ENCODE peak calls at places on chromosomes 4 and X, in five cellular contexts. One of them, this sample, is unnamed.

GRCh38 chr4:7964459-7964858 is 24.8 kb upstream of the AFAP1 start:
- DNase-seq in lung: no peak
- DNase-seq in heart left ventricle: no peak
- DNase-seq in HL-60: no peak
- DNase-seq in foreskin fibroblast: no peak
- DNase-seq in this sample: no peak

GRCh38 chrX:101658661-101659477 is 781 bp downstream of the ARMCX2 start:
- DNase-seq in lung: peak
- DNase-seq in heart left ventricle: peak
- DNase-seq in HL-60: no peak
- DNase-seq in foreskin fibroblast: peak
- DNase-seq in this sample: peak

GRCh38 chrX:155767101-155767878 is 113.9 kb upstream of the VAMP7 start:
- DNase-seq in lung: peak
- DNase-seq in heart left ventricle: peak
- DNase-seq in HL-60: no peak
- DNase-seq in foreskin fibroblast: peak
- DNase-seq in this sample: peak

GRCh38 chrX:8868070-8868795 is 67.0 kb upstream of the FAM9A start:
- DNase-seq in lung: no peak
- DNase-seq in heart left ventricle: no peak
- DNase-seq in HL-60: no peak
- DNase-seq in foreskin fibroblast: peak
- DNase-seq in this sample: peak

GRCh38 chr4:172881645-172882044 is 287.0 kb upstream of the GALNT7 start:
- DNase-seq in lung: no peak
- DNase-seq in heart left ventricle: no peak
- DNase-seq in HL-60: no peak
- DNase-seq in foreskin fibroblast: no peak
- DNase-seq in this sample: no peak

GRCh38 chr4:24980064-24980690 is 50.6 kb downstream of the LGI2 start:
- DNase-seq in lung: peak
- DNase-seq in heart left ventricle: no peak
- DNase-seq in HL-60: peak
- DNase-seq in foreskin fibroblast: peak
- DNase-seq in this sample: peak

GRCh38 chr4:886244-886643 is 45.9 kb downstream of the GAK start:
- DNase-seq in lung: no peak
- DNase-seq in heart left ventricle: no peak
- DNase-seq in HL-60: no peak
- DNase-seq in foreskin fibroblast: no peak
- DNase-seq in this sample: no peak

GRCh38 chr4:40856836-40857362 is 107.1 kb downstream of the NSUN7 start:
- DNase-seq in lung: peak
- DNase-seq in heart left ventricle: peak
- DNase-seq in HL-60: peak
- DNase-seq in foreskin fibroblast: peak
- DNase-seq in this sample: peak

GRCh38 chr4:56674984-56675383 is 6.1 kb downstream of the HOPX start:
- DNase-seq in lung: no peak
- DNase-seq in heart left ventricle: no peak
- DNase-seq in HL-60: no peak
- DNase-seq in foreskin fibroblast: peak
- DNase-seq in this sample: no peak

GRCh38 chr4:20486433-20486832 is 213.8 kb upstream of the PACRGL start:
- DNase-seq in lung: no peak
- DNase-seq in heart left ventricle: no peak
- DNase-seq in HL-60: no peak
- DNase-seq in foreskin fibroblast: no peak
- DNase-seq in this sample: no peak

GRCh38 chr4:1412376-1413220 is 6.4 kb upstream of the NKX1-1 start:
- DNase-seq in lung: no peak
- DNase-seq in heart left ventricle: peak
- DNase-seq in HL-60: no peak
- DNase-seq in foreskin fibroblast: no peak
- DNase-seq in this sample: no peak

GRCh38 chr4:111755571-111755970 is 389.7 kb upstream of the FAM241A start:
- DNase-seq in lung: no peak
- DNase-seq in heart left ventricle: no peak
- DNase-seq in HL-60: no peak
- DNase-seq in foreskin fibroblast: no peak
- DNase-seq in this sample: no peak

GRCh38 chrX:40459576-40460158 is 121.1 kb upstream of the ATP6AP2 start:
- DNase-seq in lung: no peak
- DNase-seq in heart left ventricle: no peak
- DNase-seq in HL-60: no peak
- DNase-seq in foreskin fibroblast: no peak
- DNase-seq in this sample: no peak

DNA sequence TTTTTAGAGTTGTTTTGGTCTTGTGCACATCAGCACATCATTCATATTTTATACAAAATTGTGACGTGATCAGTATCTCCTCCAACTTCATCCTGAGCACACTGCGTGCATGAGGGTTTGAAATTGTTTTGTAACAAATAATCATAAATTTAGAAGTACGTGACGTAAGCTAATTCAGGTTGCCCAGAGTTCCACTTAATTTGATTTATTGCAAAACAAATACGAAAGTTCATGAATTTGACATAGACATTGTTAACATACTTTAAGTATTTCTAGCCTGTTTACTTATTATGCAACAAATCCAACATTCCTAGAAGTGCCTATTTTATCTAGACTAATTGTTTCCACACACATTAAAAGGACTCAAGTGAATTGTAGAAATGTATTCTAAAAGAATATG is 48.3 kb downstream of the MAP7D3 start:
- DNase-seq in lung: no peak
- DNase-seq in heart left ventricle: no peak
- DNase-seq in HL-60: no peak
- DNase-seq in foreskin fibroblast: peak
- DNase-seq in this sample: peak
- H3K4me3 ChIP-seq in lung: no peak
- H3K4me3 ChIP-seq in heart left ventricle: peak
- H3K4me3 ChIP-seq in HL-60: no peak
- H3K4me3 ChIP-seq in foreskin fibroblast: no peak
- H3K4me3 ChIP-seq in this sample: no peak

DNA sequence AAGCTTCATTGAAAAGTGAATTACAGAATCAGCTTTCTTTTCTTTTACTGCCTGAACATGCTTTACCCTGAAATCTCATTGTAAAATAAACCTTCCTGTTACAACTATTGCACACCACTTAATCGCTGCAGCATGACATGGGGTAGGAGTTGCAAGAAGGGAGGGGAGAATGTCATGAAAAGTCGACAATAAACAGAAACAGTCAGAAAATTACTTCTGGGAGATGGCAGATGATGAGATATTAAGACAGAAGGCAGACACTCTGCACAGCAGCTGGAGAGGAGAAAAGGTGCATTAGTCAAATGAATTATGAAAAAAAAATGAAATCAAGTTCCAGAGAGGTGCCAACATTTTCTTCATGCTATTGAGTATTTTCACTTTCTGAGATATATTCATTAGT is 287.7 kb downstream of the PCDH7 start:
- DNase-seq in lung: no peak
- DNase-seq in heart left ventricle: no peak
- DNase-seq in HL-60: no peak
- DNase-seq in foreskin fibroblast: no peak
- DNase-seq in this sample: peak
- H3K4me3 ChIP-seq in lung: no peak
- H3K4me3 ChIP-seq in heart left ventricle: no peak
- H3K4me3 ChIP-seq in HL-60: no peak
- H3K4me3 ChIP-seq in foreskin fibroblast: no peak
- H3K4me3 ChIP-seq in this sample: no peak

DNA sequence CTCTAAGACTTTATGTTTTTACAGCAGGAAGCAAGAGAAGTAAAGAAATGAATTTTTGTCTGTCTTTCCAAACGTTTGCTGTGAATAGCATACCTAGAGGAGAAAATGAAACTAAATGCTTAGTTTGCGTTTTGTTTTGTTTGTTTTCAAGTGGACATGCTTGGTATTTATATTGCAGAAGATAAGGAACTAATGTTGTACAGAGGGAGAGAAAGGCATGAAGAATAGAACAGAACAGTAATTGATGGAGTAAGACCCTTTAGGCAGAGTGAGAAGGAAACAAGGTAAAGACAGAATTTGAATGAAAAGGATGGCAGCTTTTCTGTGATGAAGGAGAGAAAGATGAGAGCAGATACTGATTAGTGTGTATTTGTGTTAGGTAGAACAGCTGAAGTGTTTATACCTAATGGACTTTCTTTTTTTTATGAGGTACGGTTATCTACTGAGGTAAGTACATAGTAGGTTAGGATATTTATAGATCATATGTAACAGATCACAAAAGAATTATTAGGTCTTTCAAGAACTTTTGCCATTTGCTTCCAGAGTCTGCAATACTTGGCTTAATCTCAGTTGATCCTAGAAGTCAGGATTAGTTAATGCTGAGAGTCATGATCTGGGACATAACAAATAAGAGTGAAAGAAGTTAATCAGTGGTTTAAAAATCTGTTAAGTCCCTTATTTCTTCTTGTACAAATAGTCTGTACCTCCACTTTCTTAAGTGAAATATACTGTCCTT is 36.9 kb downstream of the FABP2 start:
- DNase-seq in lung: no peak
- DNase-seq in heart left ventricle: no peak
- DNase-seq in HL-60: no peak
- DNase-seq in foreskin fibroblast: no peak
- DNase-seq in this sample: peak
- H3K4me3 ChIP-seq in lung: no peak
- H3K4me3 ChIP-seq in heart left ventricle: peak
- H3K4me3 ChIP-seq in HL-60: no peak
- H3K4me3 ChIP-seq in foreskin fibroblast: peak
- H3K4me3 ChIP-seq in this sample: peak

GRCh38 chr4:146053901-146054300 is 115.3 kb upstream of the ZNF827 start:
- DNase-seq in lung: no peak
- DNase-seq in heart left ventricle: no peak
- DNase-seq in HL-60: no peak
- DNase-seq in foreskin fibroblast: no peak
- DNase-seq in this sample: no peak
- H3K4me3 ChIP-seq in lung: no peak
- H3K4me3 ChIP-seq in heart left ventricle: no peak
- H3K4me3 ChIP-seq in HL-60: no peak
- H3K4me3 ChIP-seq in foreskin fibroblast: no peak
- H3K4me3 ChIP-seq in this sample: no peak

This sample was measured in fibroblast of villous mesenchyme.